ENCODE peak calls at places on chromosome 16, in nine cellular contexts. N, S, F, J, M, P, D, E and W are unnamed samples.

GRCh38 chr16:78750611-78751010 is 651.2 kb downstream of the WWOX start:
- DNase-seq in N (no peak), S (no peak), F (no peak), J (no peak), M (no peak), P (no peak), D (no peak), E (no peak), W (no peak)

GRCh38 chr16:8581923-8582580 is 8.3 kb downstream of the TMEM114 start:
- DNase-seq in N (no peak), S (peak), F (peak), J (peak), M (no peak), P (no peak), D (no peak), E (no peak), W (no peak)

GRCh38 chr16:53207810-53208752 is 153.3 kb downstream of the CHD9 start:
- DNase-seq in N (peak), S (peak), F (no peak), J (peak), M (peak), P (peak), D (peak), E (peak), W (peak)

GRCh38 chr16:89711601-89712475 is 8.9 kb downstream of the VPS9D1 start:
- DNase-seq in N (peak), S (peak), F (peak), J (peak), M (peak), P (peak), D (peak), E (peak), W (peak)

GRCh38 chr16:53740933-53741531 is 37.1 kb downstream of the FTO start:
- DNase-seq in N (no peak), S (no peak), F (no peak), J (no peak), M (no peak), P (no peak), D (no peak), E (no peak), W (no peak)

GRCh38 chr16:58563775-58564174 is 48.5 kb downstream of the SETD6 start:
- DNase-seq in N (no peak), S (no peak), F (no peak), J (no peak), M (peak), P (no peak), D (no peak), E (no peak), W (no peak)

GRCh38 chr16:78493573-78493972 is 394.1 kb downstream of the WWOX start:
- DNase-seq in N (no peak), S (no peak), F (no peak), J (no peak), M (no peak), P (no peak), D (no peak), E (no peak), W (no peak)

GRCh38 chr16:87457051-87457611 is 35.7 kb downstream of the ZCCHC14 start:
- DNase-seq in N (no peak), S (peak), F (no peak), J (no peak), M (peak), P (no peak), D (no peak), E (no peak), W (no peak)

GRCh38 chr16:12801511-12802042 is 2.1 kb downstream of the CPPED1 start:
- DNase-seq in N (no peak), S (peak), F (no peak), J (peak), M (no peak), P (no peak), D (peak), E (no peak), W (no peak)

GRCh38 chr16:50025544-50025931 is 513 bp downstream of the CNEP1R1 start:
- DNase-seq in N (no peak), S (no peak), F (peak), J (peak), M (peak), P (peak), D (peak), E (no peak), W (peak)

GRCh38 chr16:24681793-24682192 is 47.7 kb upstream of the TNRC6A start:
- DNase-seq in N (no peak), S (peak), F (no peak), J (no peak), M (peak), P (no peak), D (no peak), E (no peak), W (no peak)

GRCh38 chr16:9256196-9256595 is 164.8 kb downstream of the HAPSTR1 start:
- DNase-seq in N (peak), S (peak), F (peak), J (peak), M (no peak), P (peak), D (peak), E (no peak), W (peak)

GRCh38 chr16:89708481-89708931 is 7.0 kb upstream of the SPATA2L start:
- DNase-seq in N (no peak), S (no peak), F (no peak), J (no peak), M (no peak), P (no peak), D (peak), E (no peak), W (no peak)

GRCh38 chr16:78535098-78535497 is 435.6 kb downstream of the WWOX start:
- DNase-seq in N (no peak), S (no peak), F (no peak), J (no peak), M (no peak), P (no peak), D (no peak), E (no peak), W (no peak)

GRCh38 chr16:57535680-57536305 is 578 bp downstream of the CCDC102A start:
- DNase-seq in N (peak), S (peak), F (peak), J (peak), M (peak), P (peak), D (peak), E (peak), W (peak)
- TF ChIP-seq CTCF in N (peak), S (no peak), F (peak), J (peak), M (no peak), P (no peak), D (no peak), E (peak), W (no peak)

DNA sequence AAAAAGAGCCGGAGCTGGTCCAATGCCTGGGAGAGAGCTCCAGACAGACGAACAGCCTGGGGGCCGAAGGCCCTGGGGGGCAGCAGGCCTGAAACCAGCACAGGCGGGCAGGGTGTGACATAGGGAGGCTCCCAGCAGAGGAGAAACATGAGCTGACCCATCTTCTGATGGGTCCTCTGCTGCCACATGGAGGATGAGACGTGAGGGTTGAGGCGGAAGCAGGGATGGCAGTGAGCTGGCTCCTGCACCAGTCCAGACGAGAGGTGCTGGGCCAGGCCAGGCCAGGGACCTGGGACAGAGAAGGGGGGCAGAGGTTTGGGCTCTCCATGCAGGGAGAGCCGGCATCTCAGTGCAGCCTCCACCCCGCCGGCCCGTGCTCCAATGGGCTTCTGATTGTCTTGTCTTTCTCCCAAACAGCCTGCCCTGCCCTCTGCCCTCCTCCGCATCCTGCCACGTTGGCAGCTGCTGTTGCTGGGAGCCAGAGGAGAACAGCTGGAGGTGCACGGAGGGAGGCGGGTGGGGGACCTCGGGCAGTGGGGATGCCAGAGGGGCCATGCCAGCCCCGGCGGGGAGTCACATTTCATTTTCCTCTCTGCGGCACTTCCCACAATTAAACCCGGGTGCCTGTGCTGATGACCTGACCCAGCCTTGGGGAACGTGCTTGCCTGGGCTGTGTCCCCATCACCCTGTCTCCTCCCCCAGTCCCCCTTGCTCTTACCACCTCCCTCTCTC is 139.0 kb upstream of the GSE1 start:
- DNase-seq in N (no peak), S (peak), F (no peak), J (no peak), M (no peak), P (no peak), D (no peak), E (no peak), W (no peak)
- TF ChIP-seq CTCF in N (peak), S (no peak), F (no peak), J (no peak), M (no peak), P (no peak), D (no peak), E (no peak), W (no peak)

DNA sequence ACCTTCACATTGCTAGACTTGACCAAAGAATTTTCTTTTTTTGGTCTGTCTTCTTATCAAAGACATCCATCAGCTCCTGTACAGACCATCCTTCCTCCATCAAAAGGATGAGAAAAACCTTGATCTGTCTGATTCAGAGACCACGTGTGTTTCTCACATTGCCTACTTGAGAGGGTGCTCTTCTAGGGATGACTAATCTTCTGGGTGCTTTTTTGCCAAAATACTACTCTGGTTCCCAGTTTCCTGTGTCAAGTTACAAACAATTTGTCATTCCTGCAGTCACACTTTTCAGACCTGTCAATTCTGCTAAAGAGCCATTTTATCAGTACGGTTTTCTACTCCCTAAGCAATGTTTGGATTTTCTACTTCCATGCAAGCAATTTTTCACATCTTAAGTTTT is 492.2 kb downstream of the CDH11 start:
- DNase-seq in N (no peak), S (peak), F (no peak), J (no peak), M (peak), P (no peak), D (no peak), E (no peak), W (no peak)
- TF ChIP-seq CTCF in N (no peak), S (no peak), F (no peak), J (no peak), M (no peak), P (no peak), D (no peak), E (no peak), W (no peak)

DNA sequence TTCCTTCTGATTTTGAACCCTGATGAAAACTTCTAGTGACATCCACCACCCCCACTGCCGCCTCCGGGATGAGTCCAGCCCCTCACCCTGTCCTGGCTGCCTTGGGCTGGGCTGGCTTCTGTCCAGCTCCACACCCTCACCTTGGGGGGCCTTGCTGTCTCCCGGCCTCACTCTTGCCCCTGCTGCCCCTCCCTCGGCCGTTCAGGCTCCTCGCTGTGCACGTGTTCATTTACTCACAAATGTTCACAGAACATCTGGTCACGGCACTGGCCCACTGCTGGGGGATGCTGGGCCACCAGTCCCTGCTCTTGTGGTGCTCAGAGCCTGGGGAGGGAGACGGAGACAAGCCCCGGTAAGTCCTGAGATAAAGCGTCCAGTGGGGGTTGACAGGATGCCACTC is 40.6 kb downstream of the PRMT7 start:
- DNase-seq in N (no peak), S (no peak), F (no peak), J (no peak), M (no peak), P (no peak), D (no peak), E (no peak), W (no peak)
- TF ChIP-seq CTCF in N (no peak), S (no peak), F (no peak), J (no peak), M (no peak), P (no peak), D (no peak), E (no peak), W (no peak)

GRCh38 chr16:75104836-75105235 is 11.7 kb downstream of the LDHD start:
- DNase-seq in N (no peak), S (no peak), F (no peak), J (peak), M (no peak), P (no peak), D (no peak), E (no peak), W (no peak)
- TF ChIP-seq CTCF in N (no peak), S (no peak), F (no peak), J (no peak), M (no peak), P (no peak), D (no peak), E (no peak), W (no peak)